ENCODE peak calls at places on chromosome 1, in five cellular contexts. K is amniotic stem cell; U is stimulated activated CD8-positive, alpha-beta memory T cell treated with anti-CD3 and anti-CD28 coated beads, Interleukin-12 subunit alpha, Interleukin-12 subunit beta, amount 100 ng/mL, for 4 hours; A is H7; X is NCI-H2081 treated with DMSO at 0.1 percent for 48 hours. V is an unnamed sample.

GRCh38 chr1:226738421-226738994 is 574 bp downstream of the ITPKB start:
- DNase-seq in K (peak), U (peak), A (peak), X (no peak), V (peak)

GRCh38 chr1:111928531-111928930 is 60.9 kb downstream of the KCND3 start:
- DNase-seq in K (no peak), U (no peak), A (no peak), X (no peak), V (no peak)

GRCh38 chr1:51686450-51686849 is 69.6 kb downstream of the OSBPL9 start:
- DNase-seq in K (no peak), U (no peak), A (no peak), X (no peak), V (no peak)

GRCh38 chr1:244431166-244431565 is 20.5 kb downstream of the ADSS2 start:
- DNase-seq in K (no peak), U (no peak), A (no peak), X (no peak), V (no peak)

GRCh38 chr1:59379028-59379728 is 82.3 kb downstream of the FGGY start:
- DNase-seq in K (no peak), U (no peak), A (no peak), X (no peak), V (no peak)

GRCh38 chr1:201648066-201648910 is 109.4 kb downstream of the NAV1 start:
- DNase-seq in K (peak), U (no peak), A (peak), X (no peak), V (peak)

GRCh38 chr1:157852476-157852875 is 10.9 kb upstream of the CD5L start:
- DNase-seq in K (no peak), U (no peak), A (no peak), X (no peak), V (no peak)

GRCh38 chr1:65105596-65105995 is 42.4 kb upstream of the AK4 start:
- DNase-seq in K (no peak), U (no peak), A (no peak), X (no peak), V (no peak)

GRCh38 chr1:178417858-178418257 is 78.9 kb downstream of the CLEC20A start:
- DNase-seq in K (peak), U (no peak), A (no peak), X (no peak), V (peak)

GRCh38 chr1:82177190-82177589 is 376.5 kb downstream of the ADGRL2 start:
- DNase-seq in K (no peak), U (no peak), A (no peak), X (no peak), V (no peak)

GRCh38 chr1:71014110-71014509 is 33.5 kb downstream of the PTGER3 start:
- DNase-seq in K (no peak), U (no peak), A (no peak), X (no peak), V (no peak)

GRCh38 chr1:226403522-226404034 is 4.3 kb downstream of the PARP1 start:
- DNase-seq in K (no peak), U (no peak), A (peak), X (no peak), V (peak)

GRCh38 chr1:59043796-59044195 is 253.1 kb upstream of the FGGY start:
- DNase-seq in K (no peak), U (no peak), A (no peak), X (no peak), V (peak)

GRCh38 chr1:165068716-165069115 is 287.8 kb downstream of the LMX1A start:
- DNase-seq in K (no peak), U (no peak), A (no peak), X (no peak), V (no peak)

GRCh38 chr1:168223681-168224515 is 1.9 kb upstream of the SFT2D2 start:
- DNase-seq in K (no peak), U (no peak), A (no peak), X (no peak), V (no peak)

GRCh38 chr1:119040489-119040888 is 52.3 kb upstream of the TBX15 start:
- DNase-seq in K (no peak), U (no peak), A (no peak), X (no peak), V (no peak)

GRCh38 chr1:171257207-171258052 is 9.1 kb downstream of the FMO1 start:
- DNase-seq in K (no peak), U (no peak), A (no peak), X (no peak), V (no peak)

GRCh38 chr1:57620589-57620988 is 196.7 kb upstream of the DAB1 start:
- DNase-seq in K (no peak), U (no peak), A (no peak), X (no peak), V (no peak)

GRCh38 chr1:157671895-157672294 is 28.7 kb downstream of the FCRL3 start:
- DNase-seq in K (no peak), U (no peak), A (no peak), X (no peak), V (no peak)

GRCh38 chr1:7893529-7894180 is 40.8 kb upstream of the UTS2 start:
- DNase-seq in K (no peak), U (no peak), A (no peak), X (no peak), V (no peak)

GRCh38 chr1:201316556-201316955 is 33.2 kb downstream of the PKP1 start:
- DNase-seq in K (no peak), U (no peak), A (no peak), X (no peak), V (no peak)

GRCh38 chr1:6646499-6647148 is 22.0 kb downstream of the THAP3 start:
- DNase-seq in K (peak), U (no peak), A (peak), X (no peak), V (peak)

V was measured in hepatic stellate cell.